ENCODE peak calls at places on chromosomes 4 and X, in eight cellular contexts. One of them, this sample, is unnamed.

GRCh38 chr4:108210989-108211725 is 42.4 kb upstream of the LEF1 start:
- DNase-seq in sciatic nerve: no peak
- DNase-seq in activated CD4-positive, alpha-beta T cell treated with anti-CD3 and anti-CD28 coated beads, Interleukin-2, amount 50 U/mL, for 24 hours: no peak
- DNase-seq in bronchial epithelial cell: peak
- DNase-seq in hypothalamus: no peak
- DNase-seq in NCI-H1092: no peak
- DNase-seq in Calu3: no peak
- DNase-seq in nucleus accumbens: no peak
- DNase-seq in this sample: no peak

GRCh38 chr4:15262396-15262795 is 165.4 kb upstream of the C1QTNF7 start:
- DNase-seq in sciatic nerve: no peak
- DNase-seq in nucleus accumbens: no peak
- DNase-seq in bronchial epithelial cell: peak
- DNase-seq in hypothalamus: no peak
- DNase-seq in Calu3: no peak
- DNase-seq in NCI-H1092: no peak
- DNase-seq in activated CD4-positive, alpha-beta T cell treated with anti-CD3 and anti-CD28 coated beads, Interleukin-2, amount 50 U/mL, for 24 hours: no peak
- DNase-seq in this sample: no peak

GRCh38 chr4:151652841-151653547 is 107.8 kb downstream of the GATB start:
- DNase-seq in sciatic nerve: no peak
- DNase-seq in activated CD4-positive, alpha-beta T cell treated with anti-CD3 and anti-CD28 coated beads, Interleukin-2, amount 50 U/mL, for 24 hours: no peak
- DNase-seq in hypothalamus: no peak
- DNase-seq in NCI-H1092: no peak
- DNase-seq in nucleus accumbens: no peak
- DNase-seq in bronchial epithelial cell: no peak
- DNase-seq in Calu3: no peak
- DNase-seq in this sample: no peak

GRCh38 chrX:139881130-139881529 is 51.7 kb downstream of the ATP11C start:
- DNase-seq in NCI-H1092: no peak
- DNase-seq in sciatic nerve: no peak
- DNase-seq in hypothalamus: no peak
- DNase-seq in Calu3: no peak
- DNase-seq in activated CD4-positive, alpha-beta T cell treated with anti-CD3 and anti-CD28 coated beads, Interleukin-2, amount 50 U/mL, for 24 hours: no peak
- DNase-seq in nucleus accumbens: no peak
- DNase-seq in bronchial epithelial cell: peak
- DNase-seq in this sample: no peak

GRCh38 chr4:114911141-114911540 is 202.3 kb downstream of the NDST4 start:
- DNase-seq in hypothalamus: no peak
- DNase-seq in bronchial epithelial cell: no peak
- DNase-seq in nucleus accumbens: no peak
- DNase-seq in sciatic nerve: no peak
- DNase-seq in activated CD4-positive, alpha-beta T cell treated with anti-CD3 and anti-CD28 coated beads, Interleukin-2, amount 50 U/mL, for 24 hours: no peak
- DNase-seq in NCI-H1092: no peak
- DNase-seq in Calu3: no peak
- DNase-seq in this sample: no peak

GRCh38 chrX:53831662-53832635 is 145.4 kb upstream of the HUWE1 start:
- DNase-seq in Calu3: peak
- DNase-seq in nucleus accumbens: no peak
- DNase-seq in bronchial epithelial cell: peak
- DNase-seq in sciatic nerve: no peak
- DNase-seq in hypothalamus: no peak
- DNase-seq in NCI-H1092: peak
- DNase-seq in activated CD4-positive, alpha-beta T cell treated with anti-CD3 and anti-CD28 coated beads, Interleukin-2, amount 50 U/mL, for 24 hours: no peak
- DNase-seq in this sample: peak

GRCh38 chr4:120753854-120754253 is 168.7 kb downstream of the PRDM5 start:
- DNase-seq in hypothalamus: no peak
- DNase-seq in nucleus accumbens: no peak
- DNase-seq in sciatic nerve: no peak
- DNase-seq in NCI-H1092: no peak
- DNase-seq in Calu3: no peak
- DNase-seq in bronchial epithelial cell: no peak
- DNase-seq in activated CD4-positive, alpha-beta T cell treated with anti-CD3 and anti-CD28 coated beads, Interleukin-2, amount 50 U/mL, for 24 hours: no peak
- DNase-seq in this sample: no peak

GRCh38 chr4:98867648-98868047 is 61.3 kb downstream of the EIF4E start:
- DNase-seq in nucleus accumbens: no peak
- DNase-seq in Calu3: no peak
- DNase-seq in sciatic nerve: no peak
- DNase-seq in hypothalamus: no peak
- DNase-seq in activated CD4-positive, alpha-beta T cell treated with anti-CD3 and anti-CD28 coated beads, Interleukin-2, amount 50 U/mL, for 24 hours: no peak
- DNase-seq in NCI-H1092: no peak
- DNase-seq in bronchial epithelial cell: no peak
- DNase-seq in this sample: no peak

GRCh38 chr4:38306482-38307071 is 346.4 kb downstream of the PTTG2 start:
- DNase-seq in hypothalamus: no peak
- DNase-seq in bronchial epithelial cell: no peak
- DNase-seq in nucleus accumbens: no peak
- DNase-seq in Calu3: no peak
- DNase-seq in activated CD4-positive, alpha-beta T cell treated with anti-CD3 and anti-CD28 coated beads, Interleukin-2, amount 50 U/mL, for 24 hours: no peak
- DNase-seq in sciatic nerve: no peak
- DNase-seq in NCI-H1092: no peak
- DNase-seq in this sample: no peak

GRCh38 chr4:173461170-173461569 is 62.3 kb upstream of the SCRG1 start:
- DNase-seq in sciatic nerve: no peak
- DNase-seq in NCI-H1092: no peak
- DNase-seq in hypothalamus: no peak
- DNase-seq in bronchial epithelial cell: no peak
- DNase-seq in Calu3: no peak
- DNase-seq in activated CD4-positive, alpha-beta T cell treated with anti-CD3 and anti-CD28 coated beads, Interleukin-2, amount 50 U/mL, for 24 hours: no peak
- DNase-seq in nucleus accumbens: no peak
- DNase-seq in this sample: no peak

GRCh38 chr4:44210750-44211149 is 237.9 kb downstream of the KCTD8 start:
- DNase-seq in nucleus accumbens: no peak
- DNase-seq in activated CD4-positive, alpha-beta T cell treated with anti-CD3 and anti-CD28 coated beads, Interleukin-2, amount 50 U/mL, for 24 hours: no peak
- DNase-seq in Calu3: no peak
- DNase-seq in sciatic nerve: no peak
- DNase-seq in hypothalamus: no peak
- DNase-seq in NCI-H1092: no peak
- DNase-seq in bronchial epithelial cell: peak
- DNase-seq in this sample: no peak

GRCh38 chrX:154091678-154092077 is 5.8 kb downstream of the MECP2 start:
- DNase-seq in nucleus accumbens: no peak
- DNase-seq in activated CD4-positive, alpha-beta T cell treated with anti-CD3 and anti-CD28 coated beads, Interleukin-2, amount 50 U/mL, for 24 hours: no peak
- DNase-seq in hypothalamus: no peak
- DNase-seq in bronchial epithelial cell: no peak
- DNase-seq in Calu3: no peak
- DNase-seq in NCI-H1092: no peak
- DNase-seq in sciatic nerve: no peak
- DNase-seq in this sample: no peak

GRCh38 chr4:137640156-137640837 is 108.0 kb upstream of the PCDH18 start:
- DNase-seq in bronchial epithelial cell: no peak
- DNase-seq in sciatic nerve: no peak
- DNase-seq in NCI-H1092: no peak
- DNase-seq in activated CD4-positive, alpha-beta T cell treated with anti-CD3 and anti-CD28 coated beads, Interleukin-2, amount 50 U/mL, for 24 hours: no peak
- DNase-seq in hypothalamus: no peak
- DNase-seq in Calu3: no peak
- DNase-seq in nucleus accumbens: no peak
- DNase-seq in this sample: no peak

GRCh38 chr4:6873792-6874461 is 35.7 kb upstream of the TBC1D14 start:
- DNase-seq in sciatic nerve: peak
- DNase-seq in nucleus accumbens: peak
- DNase-seq in Calu3: peak
- DNase-seq in activated CD4-positive, alpha-beta T cell treated with anti-CD3 and anti-CD28 coated beads, Interleukin-2, amount 50 U/mL, for 24 hours: peak
- DNase-seq in bronchial epithelial cell: peak
- DNase-seq in hypothalamus: peak
- DNase-seq in NCI-H1092: peak
- DNase-seq in this sample: peak

GRCh38 chr4:25172964-25173917 is 13.0 kb upstream of the SEPSECS start:
- DNase-seq in Calu3: peak
- DNase-seq in NCI-H1092: no peak
- DNase-seq in bronchial epithelial cell: peak
- DNase-seq in activated CD4-positive, alpha-beta T cell treated with anti-CD3 and anti-CD28 coated beads, Interleukin-2, amount 50 U/mL, for 24 hours: no peak
- DNase-seq in nucleus accumbens: no peak
- DNase-seq in hypothalamus: no peak
- DNase-seq in sciatic nerve: no peak
- DNase-seq in this sample: no peak

GRCh38 chrX:132692066-132692465 is 203.2 kb upstream of the MBNL3 start:
- DNase-seq in sciatic nerve: no peak
- DNase-seq in bronchial epithelial cell: no peak
- DNase-seq in nucleus accumbens: no peak
- DNase-seq in Calu3: no peak
- DNase-seq in NCI-H1092: no peak
- DNase-seq in hypothalamus: no peak
- DNase-seq in activated CD4-positive, alpha-beta T cell treated with anti-CD3 and anti-CD28 coated beads, Interleukin-2, amount 50 U/mL, for 24 hours: no peak
- DNase-seq in this sample: no peak

GRCh38 chrX:71542825-71543224 is 9.9 kb downstream of the OGT start:
- DNase-seq in Calu3: no peak
- DNase-seq in activated CD4-positive, alpha-beta T cell treated with anti-CD3 and anti-CD28 coated beads, Interleukin-2, amount 50 U/mL, for 24 hours: no peak
- DNase-seq in hypothalamus: no peak
- DNase-seq in bronchial epithelial cell: no peak
- DNase-seq in sciatic nerve: no peak
- DNase-seq in NCI-H1092: no peak
- DNase-seq in nucleus accumbens: no peak
- DNase-seq in this sample: no peak

GRCh38 chr4:26061248-26061986 is 147.4 kb downstream of the SMIM20 start:
- DNase-seq in NCI-H1092: no peak
- DNase-seq in activated CD4-positive, alpha-beta T cell treated with anti-CD3 and anti-CD28 coated beads, Interleukin-2, amount 50 U/mL, for 24 hours: no peak
- DNase-seq in Calu3: peak
- DNase-seq in hypothalamus: no peak
- DNase-seq in bronchial epithelial cell: peak
- DNase-seq in sciatic nerve: no peak
- DNase-seq in nucleus accumbens: no peak
- DNase-seq in this sample: no peak

GRCh38 chrX:106906361-106906760 is 3.2 kb upstream of the RIPPLY1 start:
- DNase-seq in activated CD4-positive, alpha-beta T cell treated with anti-CD3 and anti-CD28 coated beads, Interleukin-2, amount 50 U/mL, for 24 hours: no peak
- DNase-seq in bronchial epithelial cell: no peak
- DNase-seq in sciatic nerve: no peak
- DNase-seq in NCI-H1092: no peak
- DNase-seq in nucleus accumbens: no peak
- DNase-seq in hypothalamus: no peak
- DNase-seq in Calu3: peak
- DNase-seq in this sample: no peak

GRCh38 chr4:85772470-85772869 is 297.5 kb downstream of the ARHGAP24 start:
- DNase-seq in bronchial epithelial cell: no peak
- DNase-seq in hypothalamus: no peak
- DNase-seq in nucleus accumbens: no peak
- DNase-seq in NCI-H1092: no peak
- DNase-seq in sciatic nerve: no peak
- DNase-seq in Calu3: no peak
- DNase-seq in activated CD4-positive, alpha-beta T cell treated with anti-CD3 and anti-CD28 coated beads, Interleukin-2, amount 50 U/mL, for 24 hours: no peak
- DNase-seq in this sample: no peak

GRCh38 chr4:69092190-69092589 is 4.1 kb upstream of the UGT2B7 start:
- DNase-seq in hypothalamus: no peak
- DNase-seq in nucleus accumbens: no peak
- DNase-seq in activated CD4-positive, alpha-beta T cell treated with anti-CD3 and anti-CD28 coated beads, Interleukin-2, amount 50 U/mL, for 24 hours: no peak
- DNase-seq in sciatic nerve: no peak
- DNase-seq in bronchial epithelial cell: peak
- DNase-seq in NCI-H1092: no peak
- DNase-seq in Calu3: no peak
- DNase-seq in this sample: no peak

GRCh38 chrX:41984628-41985027 is 61.3 kb upstream of the CASK start:
- DNase-seq in hypothalamus: no peak
- DNase-seq in activated CD4-positive, alpha-beta T cell treated with anti-CD3 and anti-CD28 coated beads, Interleukin-2, amount 50 U/mL, for 24 hours: no peak
- DNase-seq in Calu3: peak
- DNase-seq in bronchial epithelial cell: peak
- DNase-seq in NCI-H1092: no peak
- DNase-seq in sciatic nerve: no peak
- DNase-seq in nucleus accumbens: no peak
- DNase-seq in this sample: no peak

GRCh38 chr4:6404611-6405416 is 67.6 kb downstream of the PPP2R2C start:
- DNase-seq in nucleus accumbens: no peak
- DNase-seq in activated CD4-positive, alpha-beta T cell treated with anti-CD3 and anti-CD28 coated beads, Interleukin-2, amount 50 U/mL, for 24 hours: no peak
- DNase-seq in Calu3: no peak
- DNase-seq in hypothalamus: no peak
- DNase-seq in bronchial epithelial cell: no peak
- DNase-seq in NCI-H1092: peak
- DNase-seq in sciatic nerve: no peak
- DNase-seq in this sample: peak

GRCh38 chrX:38636949-38637819 is 75.8 kb downstream of the TSPAN7 start:
- DNase-seq in NCI-H1092: no peak
- DNase-seq in hypothalamus: no peak
- DNase-seq in nucleus accumbens: no peak
- DNase-seq in Calu3: no peak
- DNase-seq in sciatic nerve: no peak
- DNase-seq in bronchial epithelial cell: no peak
- DNase-seq in activated CD4-positive, alpha-beta T cell treated with anti-CD3 and anti-CD28 coated beads, Interleukin-2, amount 50 U/mL, for 24 hours: no peak
- DNase-seq in this sample: no peak

GRCh38 chr4:150855981-150856510 is 159.0 kb downstream of the LRBA start:
- DNase-seq in hypothalamus: no peak
- DNase-seq in activated CD4-positive, alpha-beta T cell treated with anti-CD3 and anti-CD28 coated beads, Interleukin-2, amount 50 U/mL, for 24 hours: no peak
- DNase-seq in sciatic nerve: no peak
- DNase-seq in nucleus accumbens: no peak
- DNase-seq in bronchial epithelial cell: no peak
- DNase-seq in NCI-H1092: no peak
- DNase-seq in Calu3: no peak
- DNase-seq in this sample: no peak

GRCh38 chr4:1122501-1122900 is 9.1 kb upstream of the RNF212 start:
- DNase-seq in activated CD4-positive, alpha-beta T cell treated with anti-CD3 and anti-CD28 coated beads, Interleukin-2, amount 50 U/mL, for 24 hours: no peak
- DNase-seq in bronchial epithelial cell: no peak
- DNase-seq in NCI-H1092: no peak
- DNase-seq in hypothalamus: no peak
- DNase-seq in Calu3: no peak
- DNase-seq in sciatic nerve: no peak
- DNase-seq in nucleus accumbens: no peak
- DNase-seq in this sample: no peak

GRCh38 chr4:170497105-170497504 is 407.3 kb upstream of the AADAT start:
- DNase-seq in bronchial epithelial cell: no peak
- DNase-seq in nucleus accumbens: no peak
- DNase-seq in sciatic nerve: no peak
- DNase-seq in Calu3: peak
- DNase-seq in NCI-H1092: no peak
- DNase-seq in activated CD4-positive, alpha-beta T cell treated with anti-CD3 and anti-CD28 coated beads, Interleukin-2, amount 50 U/mL, for 24 hours: no peak
- DNase-seq in hypothalamus: no peak
- DNase-seq in this sample: no peak

GRCh38 chr4:95409750-95410149 is 139.0 kb downstream of the UNC5C start:
- DNase-seq in hypothalamus: no peak
- DNase-seq in bronchial epithelial cell: no peak
- DNase-seq in sciatic nerve: no peak
- DNase-seq in nucleus accumbens: no peak
- DNase-seq in NCI-H1092: no peak
- DNase-seq in Calu3: no peak
- DNase-seq in activated CD4-positive, alpha-beta T cell treated with anti-CD3 and anti-CD28 coated beads, Interleukin-2, amount 50 U/mL, for 24 hours: no peak
- DNase-seq in this sample: peak

GRCh38 chr4:75830906-75831305 is 71.3 kb downstream of the PPEF2 start:
- DNase-seq in hypothalamus: no peak
- DNase-seq in nucleus accumbens: no peak
- DNase-seq in Calu3: no peak
- DNase-seq in sciatic nerve: no peak
- DNase-seq in bronchial epithelial cell: no peak
- DNase-seq in NCI-H1092: no peak
- DNase-seq in activated CD4-positive, alpha-beta T cell treated with anti-CD3 and anti-CD28 coated beads, Interleukin-2, amount 50 U/mL, for 24 hours: no peak
- DNase-seq in this sample: no peak

GRCh38 chrX:15072880-15073279 is 197.0 kb downstream of the ASB9 start:
- DNase-seq in Calu3: no peak
- DNase-seq in activated CD4-positive, alpha-beta T cell treated with anti-CD3 and anti-CD28 coated beads, Interleukin-2, amount 50 U/mL, for 24 hours: no peak
- DNase-seq in bronchial epithelial cell: no peak
- DNase-seq in hypothalamus: no peak
- DNase-seq in sciatic nerve: no peak
- DNase-seq in nucleus accumbens: no peak
- DNase-seq in NCI-H1092: no peak
- DNase-seq in this sample: no peak

GRCh38 chr4:7630559-7631287 is 196.0 kb upstream of the PSAPL1 start:
- DNase-seq in activated CD4-positive, alpha-beta T cell treated with anti-CD3 and anti-CD28 coated beads, Interleukin-2, amount 50 U/mL, for 24 hours: no peak
- DNase-seq in hypothalamus: no peak
- DNase-seq in bronchial epithelial cell: peak
- DNase-seq in NCI-H1092: no peak
- DNase-seq in nucleus accumbens: peak
- DNase-seq in Calu3: no peak
- DNase-seq in sciatic nerve: no peak
- DNase-seq in this sample: peak

GRCh38 chr4:5827108-5828004 is 65.5 kb downstream of the CRMP1 start:
- DNase-seq in nucleus accumbens: no peak
- DNase-seq in activated CD4-positive, alpha-beta T cell treated with anti-CD3 and anti-CD28 coated beads, Interleukin-2, amount 50 U/mL, for 24 hours: no peak
- DNase-seq in bronchial epithelial cell: no peak
- DNase-seq in hypothalamus: no peak
- DNase-seq in sciatic nerve: no peak
- DNase-seq in NCI-H1092: no peak
- DNase-seq in Calu3: no peak
- DNase-seq in this sample: no peak

This sample was measured in head of caudate nucleus.